ENCODE peak calls at places on chromosomes 13 and 19, in seven cellular contexts. Y, Z, Q, F, M, S and R are unnamed samples.

GRCh38 chr13:107203146-107203847 is 635.4 kb upstream of the ARGLU1 start:
- DNase-seq in Y (no peak), Z (no peak), M (peak; percentile 63), F (peak; percentile 38), Q (no peak), S (peak; percentile 19), R (no peak)

GRCh38 chr19:18613589-18614234 is 1.0 kb downstream of the TMEM59L start:
- DNase-seq in Q (no peak), S (no peak), M (no peak), Y (no peak), Z (no peak), F (no peak), R (no peak)

GRCh38 chr19:18306209-18306902 is 16.5 kb downstream of the LSM4 start:
- DNase-seq in M (no peak), S (no peak), Y (no peak), Q (no peak), F (peak; percentile 15), Z (no peak), R (no peak)

GRCh38 chr13:109389892-109390345 is 396.5 kb downstream of the IRS2 start:
- DNase-seq in Y (no peak), F (no peak), S (no peak), M (no peak), Q (no peak), Z (no peak), R (no peak)

GRCh38 chr19:35732540-35733179 is 9.6 kb downstream of the IGFLR1 start:
- DNase-seq in Q (no peak), Y (no peak), M (no peak), F (no peak), Z (no peak), S (no peak), R (no peak)

GRCh38 chr13:51412431-51412830 is 40.4 kb downstream of the INTS6 start:
- DNase-seq in F (no peak), Y (no peak), S (no peak), Q (no peak), Z (no peak), M (no peak), R (no peak)

GRCh38 chr13:76016799-76017198 is 380.7 kb downstream of the LMO7 start:
- DNase-seq in M (peak; percentile 25), F (peak; percentile 17), Y (peak; percentile 35), Z (no peak), Q (peak; percentile 13), S (no peak), R (no peak)

GRCh38 chr13:80955487-80955886 is 614.6 kb upstream of the SPRY2 start:
- DNase-seq in Z (no peak), Q (no peak), S (no peak), M (no peak), Y (no peak), F (no peak), R (no peak)

GRCh38 chr19:18385675-18386542 is at the start of gene GDF15:
- DNase-seq in S (no peak), Z (no peak), Y (peak; percentile 90), F (peak; percentile 76), M (peak; percentile 95), Q (peak; percentile 97), R (peak; percentile 66)

GRCh38 chr13:79541426-79542049 is 60.6 kb downstream of the NDFIP2 start:
- DNase-seq in M (peak; percentile 62), Z (peak; percentile 49), Q (peak; percentile 13), F (peak; percentile 21), Y (peak; percentile 56), S (no peak), R (no peak)

GRCh38 chr13:33799950-33800592 is 17.9 kb upstream of the RFC3 start:
- DNase-seq in Q (no peak), S (no peak), F (peak; percentile 19), Z (no peak), Y (peak; percentile 12), M (peak; percentile 38), R (peak; percentile 36)

GRCh38 chr19:48461982-48462655 is 6.7 kb downstream of the KCNJ14 start:
- DNase-seq in S (peak; percentile 75), Z (no peak), F (peak; percentile 74), M (no peak), Q (peak; percentile 78), Y (peak; percentile 21), R (no peak)

GRCh38 chr13:99374994-99375805 is 68.0 kb upstream of the GPR183 start:
- DNase-seq in S (no peak), Q (no peak), Y (no peak), M (no peak), F (no peak), Z (no peak), R (no peak)

GRCh38 chr13:113839536-113840204 is 24.2 kb downstream of the GAS6 start:
- DNase-seq in Z (no peak), Y (no peak), Q (no peak), F (no peak), S (no peak), M (no peak), R (no peak)

GRCh38 chr19:3006075-3006767 is 22.9 kb downstream of the TLE2 start:
- DNase-seq in S (peak; percentile 80), M (no peak), F (no peak), Y (peak; percentile 69), Z (no peak), Q (peak; percentile 93), R (no peak)

GRCh38 chr19:3098515-3099346 is 4.6 kb downstream of the GNA11 start:
- DNase-seq in F (no peak), Y (no peak), Q (no peak), M (no peak), S (no peak), Z (no peak), R (no peak)

GRCh38 chr13:93296584-93296983 is 70.0 kb downstream of the GPC6 start:
- DNase-seq in S (no peak), Q (no peak), Z (no peak), M (no peak), Y (no peak), F (no peak), R (no peak)

GRCh38 chr19:13428352-13428751 is 77.9 kb downstream of the CACNA1A start:
- DNase-seq in Y (peak; percentile 28), F (peak; percentile 19), M (no peak), Z (no peak), S (no peak), Q (peak; percentile 32), R (peak; percentile 14)

GRCh38 chr13:44244288-44244687 is 129.3 kb upstream of the SERP2 start:
- DNase-seq in F (no peak), S (no peak), Z (no peak), M (no peak), Q (peak; percentile 38), Y (peak; percentile 70), R (no peak)
- TF ChIP-seq JUND in F (no peak), S (no peak), Z (no peak), M (no peak), Q (peak; percentile 85), Y (no peak), R (no peak)

DNA sequence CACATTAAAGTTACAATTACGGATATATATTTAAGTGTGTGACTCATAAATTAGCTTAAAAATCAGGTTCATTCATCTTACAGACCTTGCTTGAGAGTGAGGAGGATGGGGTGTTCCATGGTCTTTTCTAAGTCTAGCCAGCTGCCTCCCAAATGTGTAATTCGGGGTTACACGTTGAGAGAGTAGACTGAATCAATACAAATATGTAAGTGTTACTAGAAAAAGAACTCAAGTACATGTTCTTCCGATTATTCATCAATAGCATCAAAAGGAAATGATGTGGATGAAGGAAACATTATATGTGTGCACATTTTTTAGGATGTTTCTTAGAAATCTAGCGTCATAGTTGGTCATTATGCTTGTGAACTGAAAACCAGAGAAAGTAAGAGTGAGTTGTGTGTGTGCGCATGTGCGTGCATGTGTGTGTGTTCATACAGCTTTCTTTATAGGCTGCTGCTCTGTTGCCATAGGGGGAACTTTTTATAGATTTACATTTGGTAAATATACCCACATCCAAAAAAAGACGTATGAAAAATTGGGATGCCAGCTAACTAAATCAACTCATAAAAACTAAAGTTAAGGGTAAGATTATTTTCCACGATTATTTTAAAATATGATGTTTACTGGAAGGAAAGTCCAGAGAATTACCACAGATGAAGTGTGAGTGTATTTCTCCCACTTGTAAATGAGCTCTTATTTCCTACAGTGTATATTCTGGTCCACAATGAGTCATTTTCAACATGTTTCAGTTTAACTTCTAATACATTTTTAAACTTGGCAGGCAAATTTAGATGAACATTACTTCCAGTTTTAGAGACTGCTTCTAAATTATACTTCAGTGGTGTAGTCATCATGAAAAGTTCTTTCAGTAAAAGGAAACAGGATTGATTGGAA is 82.5 kb downstream of the PIBF1 start:
- DNase-seq in S (no peak), F (no peak), Y (no peak), Q (no peak), M (no peak), Z (peak; percentile 21), R (no peak)
- TF ChIP-seq JUND in S (no peak), F (peak; percentile 18), Y (no peak), Q (no peak), M (no peak), Z (no peak), R (no peak)

GRCh38 chr19:6676288-6676687 is 6.3 kb upstream of the TNFSF14 start:
- DNase-seq in Y (no peak), F (no peak), M (no peak), S (no peak), Q (no peak), Z (no peak), R (no peak)
- TF ChIP-seq JUND in Y (no peak), F (no peak), M (no peak), S (no peak), Q (no peak), Z (no peak), R (no peak)

GRCh38 chr13:85236431-85236830 is 562.8 kb downstream of the SLITRK6 start:
- DNase-seq in Y (no peak), Z (no peak), Q (no peak), M (no peak), F (no peak), S (no peak), R (no peak)

GRCh38 chr13:85228692-85229091 is 570.5 kb downstream of the SLITRK6 start:
- DNase-seq in Y (no peak), Q (no peak), F (no peak), S (no peak), M (no peak), Z (no peak), R (no peak)

GRCh38 chr13:85230754-85231153 is 568.5 kb downstream of the SLITRK6 start:
- DNase-seq in Q (no peak), M (no peak), F (no peak), S (no peak), Z (no peak), Y (no peak), R (no peak)
- TF ChIP-seq JUND in Q (no peak), M (no peak), F (no peak), S (no peak), Z (no peak), Y (no peak), R (no peak)

GRCh38 chr19:49579947-49580263 is 451 bp downstream of the NOSIP start:
- DNase-seq in Z (no peak), Q (no peak), F (peak; percentile 19), Y (no peak), S (no peak), M (no peak), R (no peak)

GRCh38 chr19:49583239-49583638 is 2.1 kb downstream of the PRRG2 start:
- DNase-seq in F (no peak), Q (no peak), Y (no peak), M (no peak), Z (no peak), S (no peak), R (no peak)

GRCh38 chr19:49580264-49581006 is at the start of gene NOSIP:
- DNase-seq in M (peak; percentile 93), F (peak; percentile 88), Q (peak; percentile 91), S (peak; percentile 89), Y (peak; percentile 95), Z (peak; percentile 89), R (peak; percentile 53)

GRCh38 chr19:49579193-49579592 is 1.2 kb downstream of the NOSIP start:
- DNase-seq in Z (no peak), S (no peak), F (no peak), M (no peak), Y (no peak), Q (no peak), R (no peak)

GRCh38 chr19:49581007-49581508 is at the start of gene PRRG2:
- DNase-seq in M (no peak), Q (peak; percentile 3), S (no peak), Z (no peak), Y (peak; percentile 62), F (no peak), R (peak; percentile 75)
- TF ChIP-seq JUND in M (no peak), Q (no peak), S (no peak), Z (no peak), Y (no peak), F (no peak), R (no peak)